ENCODE peak calls at places on chromosome 11, in nine cellular contexts. F is effector memory CD4-positive, alpha-beta T cell; X is right atrium auricular region; O is MM.1S; Z is GM23338; H is esophagus muscularis mucosa; K is H9; T is RWPE1; R is A549. A is an unnamed sample.
A peak's percentile ranks its signal among the peaks of the same experiment; 100 is the strongest.

GRCh38 chr11:125787827-125788226 is at the start of gene PATE3:
- DNase-seq in K (no peak), O (no peak), H (no peak), R (no peak), F (no peak), Z (no peak), X (no peak), T (no peak), A (no peak)

GRCh38 chr11:12841946-12842630 is 167.0 kb upstream of the RASSF10 start:
- DNase-seq in X (no peak), H (no peak), K (no peak), O (no peak), R (no peak), Z (peak; percentile 67), F (no peak), T (peak; percentile 50), A (no peak)

GRCh38 chr11:62013266-62014157 is 46.1 kb upstream of the FTH1 start:
- DNase-seq in Z (no peak), F (no peak), T (peak; percentile 51), R (no peak), H (no peak), X (no peak), O (no peak), K (no peak), A (no peak)

GRCh38 chr11:3156661-3157311 is 8.3 kb downstream of the OSBPL5 start:
- DNase-seq in T (no peak), K (no peak), O (no peak), Z (no peak), R (no peak), X (no peak), F (no peak), H (no peak), A (peak; percentile 36)

GRCh38 chr11:103920449-103920848 is 116.0 kb upstream of the DDI1 start:
- DNase-seq in X (no peak), H (no peak), F (no peak), K (no peak), Z (no peak), R (no peak), T (no peak), O (no peak), A (no peak)

GRCh38 chr11:63858628-63859550 is 20.0 kb downstream of the MARK2 start:
- DNase-seq in X (peak; percentile 83), F (no peak), Z (no peak), K (no peak), H (no peak), T (no peak), O (no peak), R (no peak), A (no peak)

GRCh38 chr11:16893456-16894076 is 120.6 kb downstream of the PLEKHA7 start:
- DNase-seq in Z (peak; percentile 68), X (no peak), R (no peak), H (no peak), O (no peak), F (no peak), T (no peak), K (no peak), A (no peak)

GRCh38 chr11:19605500-19606371 is 106.9 kb upstream of the NAV2 start:
- DNase-seq in R (no peak), X (no peak), T (no peak), H (peak; percentile 84), F (no peak), K (no peak), Z (no peak), O (no peak), A (no peak)

GRCh38 chr11:47592970-47593369 is 1.2 kb downstream of the C1QTNF4 start:
- DNase-seq in T (no peak), R (no peak), Z (no peak), K (no peak), F (no peak), H (no peak), X (no peak), O (no peak), A (no peak)

GRCh38 chr11:79045811-79046304 is 395.0 kb downstream of the TENM4 start:
- DNase-seq in Z (no peak), K (no peak), H (no peak), R (no peak), O (no peak), X (no peak), F (no peak), T (peak; percentile 62), A (no peak)

GRCh38 chr11:8754241-8754640 is 71.6 kb downstream of the RPL27A start:
- DNase-seq in X (no peak), F (no peak), O (no peak), R (no peak), T (no peak), H (no peak), Z (no peak), K (no peak), A (no peak)

GRCh38 chr11:84146826-84147225 is 860.7 kb upstream of the CCDC90B start:
- DNase-seq in H (no peak), F (no peak), X (no peak), O (no peak), Z (peak; percentile 15), K (no peak), T (no peak), R (no peak), A (no peak)

GRCh38 chr11:2388431-2389024 is 11.4 kb downstream of the CD81 start:
- DNase-seq in K (no peak), X (no peak), F (no peak), R (no peak), Z (no peak), H (no peak), O (no peak), T (no peak), A (no peak)

GRCh38 chr11:96385187-96385586 is 4.5 kb downstream of the CCDC82 start:
- DNase-seq in X (no peak), O (no peak), H (no peak), K (no peak), F (no peak), T (no peak), R (no peak), Z (no peak), A (no peak)

GRCh38 chr11:6746086-6746618 is 25.6 kb downstream of the OR2AG2 start:
- DNase-seq in O (peak; percentile 84), T (no peak), R (no peak), F (peak; percentile 14), K (no peak), H (no peak), X (no peak), Z (no peak), A (peak; percentile 58)
- H3K27ac ChIP-seq in O (peak overlapping the region; percentile 73), T (no peak overlapping the region), R (no peak overlapping the region), F (peak overlapping the region; percentile 79), K (no peak overlapping the region), H (peak overlapping the region; percentile 41), X (peak overlapping the region; percentile 41), Z (no peak overlapping the region), A (peak overlapping the region; percentile 64)

DNA sequence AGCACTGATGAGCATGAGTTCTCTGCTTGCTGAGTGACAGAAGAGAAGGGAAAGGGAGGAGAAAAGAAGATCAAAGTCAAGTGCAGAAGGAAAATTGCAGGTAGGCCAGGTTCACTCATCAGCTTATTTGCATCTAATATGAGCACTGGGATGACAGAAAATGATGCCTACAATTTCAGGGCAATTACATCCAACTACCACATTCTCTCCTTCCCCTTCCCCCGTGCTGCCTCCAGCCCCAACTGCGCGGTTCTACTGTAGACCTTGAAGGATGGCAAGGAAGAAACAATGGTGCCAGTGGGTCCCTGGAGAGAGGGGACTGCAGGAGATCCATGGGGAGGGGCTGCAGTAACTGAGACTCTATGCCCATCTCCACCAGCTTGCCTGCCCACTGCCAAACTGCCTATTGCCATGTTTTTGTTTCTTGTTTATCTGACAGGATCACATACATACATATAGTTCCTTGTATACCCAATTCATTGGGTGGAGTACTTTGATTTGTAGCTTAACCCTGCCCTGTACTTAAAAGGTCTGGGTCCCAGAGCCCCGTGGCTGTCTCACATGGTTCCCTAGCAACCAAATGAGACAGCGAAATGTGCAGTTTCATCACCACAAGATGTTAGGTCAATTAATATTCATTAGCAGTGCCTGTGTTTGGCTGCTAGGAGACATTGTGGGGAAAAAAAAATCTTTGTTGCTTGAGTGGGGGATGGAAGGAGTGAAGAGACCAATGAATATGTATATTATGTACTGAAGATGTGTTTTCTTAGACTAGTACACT is 253.5 kb upstream of the PLET1 start:
- DNase-seq in H (peak; percentile 84), T (no peak), Z (no peak), K (no peak), O (no peak), X (no peak), F (no peak), R (no peak), A (no peak)
- H3K27ac ChIP-seq in H (no peak overlapping the region), T (no peak overlapping the region), Z (no peak overlapping the region), K (no peak overlapping the region), O (no peak overlapping the region), X (no peak overlapping the region), F (no peak overlapping the region), R (no peak overlapping the region), A (no peak overlapping the region)

GRCh38 chr11:706957-707816 is 1.2 kb downstream of the EPS8L2 start:
- DNase-seq in X (no peak), H (no peak), T (no peak), Z (peak; percentile 62), R (peak; percentile 74), O (no peak), K (peak; percentile 78), F (no peak), A (no peak)

GRCh38 chr11:706439-706956 is 467 bp downstream of the EPS8L2 start:
- DNase-seq in T (no peak), K (peak; percentile 44), R (peak; percentile 41), Z (no peak), X (no peak), H (no peak), F (no peak), O (no peak), A (no peak)

GRCh38 chr11:704799-705645 is 1.0 kb upstream of the EPS8L2 start:
- DNase-seq in Z (no peak), F (no peak), X (no peak), K (peak; percentile 66), O (no peak), R (peak; percentile 54), T (no peak), H (no peak), A (no peak)

GRCh38 chr11:704189-704798 is 1.7 kb upstream of the EPS8L2 start:
- DNase-seq in O (no peak), T (no peak), Z (no peak), H (no peak), K (no peak), X (no peak), F (no peak), R (no peak), A (no peak)

GRCh38 chr11:705646-706438 is at the start of gene EPS8L2:
- DNase-seq in Z (peak; percentile 69), F (no peak), H (no peak), O (no peak), T (no peak), X (no peak), K (peak; percentile 45), R (no peak), A (no peak)
- H3K27ac ChIP-seq in Z (no peak within 1 kb of the TSS), F (no peak within 1 kb of the TSS), H (peak within 1 kb of the TSS; percentile 89), O (no peak within 1 kb of the TSS), T (peak within 1 kb of the TSS; percentile 97), X (peak within 1 kb of the TSS; percentile 79), K (no peak within 1 kb of the TSS), R (peak within 1 kb of the TSS; percentile 99), A (no peak within 1 kb of the TSS)

DNA sequence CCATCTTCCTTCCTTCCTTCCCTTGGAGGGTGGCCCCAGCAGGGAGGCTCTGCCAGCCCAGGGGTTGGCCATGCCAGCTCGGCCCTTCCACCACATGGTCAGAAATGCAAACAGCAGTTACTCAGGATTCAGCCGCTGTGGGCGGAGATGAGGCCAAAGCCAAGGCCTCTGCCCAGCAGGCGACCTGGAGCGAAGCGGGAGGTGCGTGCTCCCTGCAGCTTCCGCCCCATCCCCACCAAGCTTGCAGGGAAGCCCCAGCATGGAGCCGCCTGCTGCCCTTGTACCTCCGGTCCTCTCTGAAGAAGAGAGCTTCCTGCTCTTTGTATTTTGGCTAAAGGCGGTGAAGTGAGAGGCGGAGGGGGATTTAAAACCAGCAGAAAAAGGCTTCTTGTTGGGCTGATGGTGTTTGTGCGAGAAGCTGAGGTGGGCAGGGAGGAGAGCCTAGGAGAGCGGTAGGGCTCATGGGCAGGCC is 50.4 kb downstream of the ANO1 start:
- DNase-seq in K (peak; percentile 72), Z (peak; percentile 49), F (no peak), H (no peak), R (peak; percentile 89), X (no peak), O (no peak), T (no peak), A (no peak)
- H3K27ac ChIP-seq in K (no peak overlapping the region), Z (peak overlapping the region; percentile 69), F (no peak overlapping the region), H (no peak overlapping the region), R (peak overlapping the region; percentile 78), X (no peak overlapping the region), O (no peak overlapping the region), T (no peak overlapping the region), A (no peak overlapping the region)

A was measured in CD8-positive, alpha-beta memory T cell.